ENCODE peak calls at places on chromosomes 4 and X, in four cellular contexts. Q, A, H and Z are unnamed samples. For H3K36me3, the result is how much of the 10 kb centered on the place peaks cover.

GRCh38 chr4:23775694-23776093 is 114.2 kb downstream of the PPARGC1A start:
- DNase-seq in H (peak), A (no peak), Q (no peak), Z (peak)

GRCh38 chrX:107118322-107119147 is at the start of gene RBM41:
- DNase-seq in Q (peak), H (peak), A (peak), Z (peak)

GRCh38 chr4:83282049-83282535 is 2.5 kb downstream of the COQ2 start:
- DNase-seq in H (peak), Q (peak), A (no peak), Z (peak)

GRCh38 chr4:95178938-95179337 is 369.8 kb downstream of the UNC5C start:
- DNase-seq in Q (no peak), H (no peak), A (no peak), Z (no peak)

GRCh38 chr4:1344696-1345095 is 2.3 kb upstream of the UVSSA start:
- DNase-seq in H (no peak), Q (no peak), A (peak), Z (no peak)

GRCh38 chr4:22345055-22345454 is 170.8 kb downstream of the ADGRA3 start:
- DNase-seq in H (no peak), Q (no peak), A (no peak), Z (no peak)

GRCh38 chrX:15299945-15300851 is 15.2 kb downstream of the ASB11 start:
- DNase-seq in H (no peak), A (no peak), Q (no peak), Z (peak)

GRCh38 chr4:182225257-182225852 is 17.8 kb upstream of the TENM3 start:
- DNase-seq in Q (no peak), H (no peak), A (no peak), Z (no peak)

GRCh38 chr4:158428242-158428641 is 93.4 kb upstream of the RXFP1 start:
- DNase-seq in Q (no peak), H (no peak), A (no peak), Z (no peak)

GRCh38 chrX:2967998-2968909 is 38.1 kb upstream of the ARSH start:
- DNase-seq in A (no peak), Q (no peak), H (no peak), Z (no peak)

GRCh38 chrX:14064632-14065432 is 35.1 kb upstream of the GEMIN8 start:
- DNase-seq in A (no peak), Q (no peak), H (no peak), Z (peak)

GRCh38 chr4:17761062-17761461 is 20.4 kb downstream of the FAM184B start:
- DNase-seq in A (no peak), H (no peak), Q (no peak), Z (no peak)

GRCh38 chrX:19956923-19957322 is 33.9 kb downstream of the BCLAF3 start:
- DNase-seq in H (no peak), A (no peak), Q (no peak), Z (no peak)

GRCh38 chrX:150084474-150085229 is 146.4 kb upstream of the EOLA2 start:
- DNase-seq in H (no peak), Q (no peak), A (no peak), Z (no peak)

GRCh38 chr4:159248383-159249178 is 145.7 kb downstream of the RAPGEF2 start:
- DNase-seq in H (no peak), A (no peak), Q (no peak), Z (no peak)

GRCh38 chr4:31674313-31674947 is 954.3 kb downstream of the PCDH7 start:
- DNase-seq in A (no peak), H (no peak), Q (peak), Z (peak)

GRCh38 chr4:132001542-132001941 is 1147.6 kb upstream of the PCDH10 start:
- DNase-seq in A (no peak), H (no peak), Q (no peak), Z (no peak)

GRCh38 chr4:184649971-184650855 is 675 bp downstream of the PRIMPOL start:
- DNase-seq in H (no peak), Q (peak), A (no peak), Z (peak)

GRCh38 chr4:161881370-161881769 is 282.4 kb downstream of the FSTL5 start:
- DNase-seq in Q (no peak), A (no peak), H (no peak), Z (no peak)

GRCh38 chr4:142345909-142346308 is 500.2 kb downstream of the INPP4B start:
- DNase-seq in Q (no peak), H (no peak), A (no peak), Z (no peak)

GRCh38 chrX:108072746-108073145 is 18.6 kb downstream of the PSMD10 start:
- DNase-seq in H (no peak), Q (no peak), A (no peak), Z (no peak)

GRCh38 chrX:54452920-54453319 is 12.7 kb downstream of the TSR2 start:
- DNase-seq in Q (peak), H (no peak), A (no peak), Z (no peak)

GRCh38 chr4:134952775-134953174 is 751.2 kb upstream of the PABPC4L start:
- DNase-seq in H (no peak), A (peak), Q (no peak), Z (no peak)

GRCh38 chr4:67749286-67749685 is 4.9 kb downstream of the GNRHR start:
- DNase-seq in Q (no peak), H (no peak), A (no peak), Z (no peak)

GRCh38 chrX:139890991-139891700 is 41.7 kb downstream of the ATP11C start:
- DNase-seq in Q (no peak), H (no peak), A (no peak), Z (peak)

GRCh38 chr4:45347056-45347455 is 620.7 kb upstream of the GNPDA2 start:
- DNase-seq in Q (no peak), H (no peak), A (no peak), Z (no peak)

GRCh38 chr4:48853604-48854394 is 22.9 kb downstream of the OCIAD1 start:
- DNase-seq in H (no peak), Q (no peak), A (no peak), Z (no peak)

GRCh38 chrX:4805559-4805958 is 1092.1 kb upstream of the PRKX start:
- DNase-seq in A (no peak), H (peak), Q (no peak), Z (no peak)

GRCh38 chr4:159227984-159228383 is 125.1 kb downstream of the RAPGEF2 start:
- DNase-seq in Q (no peak), H (peak), A (peak), Z (peak)

GRCh38 chr4:107736924-107737448 is 17.0 kb upstream of the PAPSS1 start:
- DNase-seq in A (no peak), Q (peak), H (no peak), Z (peak)

GRCh38 chr4:140096483-140096861 is 57.5 kb downstream of the MAML3 start:
- DNase-seq in A (no peak), Q (no peak), H (no peak), Z (no peak)

GRCh38 chr4:140095694-140096482 is 58.1 kb downstream of the MAML3 start:
- DNase-seq in Q (peak), A (no peak), H (no peak), Z (peak)

GRCh38 chr4:140096921-140097320 is 57.1 kb downstream of the MAML3 start:
- DNase-seq in Q (no peak), A (no peak), H (no peak), Z (no peak)

GRCh38 chr4:140098481-140099132 is 55.4 kb downstream of the MAML3 start:
- DNase-seq in Q (no peak), A (no peak), H (no peak), Z (no peak)

GRCh38 chr4:140097572-140097971 is 56.4 kb downstream of the MAML3 start:
- DNase-seq in Q (no peak), H (no peak), A (no peak), Z (no peak)
- H3K4me3 ChIP-seq in Q (no peak), H (no peak), A (no peak), Z (no peak)

DNA sequence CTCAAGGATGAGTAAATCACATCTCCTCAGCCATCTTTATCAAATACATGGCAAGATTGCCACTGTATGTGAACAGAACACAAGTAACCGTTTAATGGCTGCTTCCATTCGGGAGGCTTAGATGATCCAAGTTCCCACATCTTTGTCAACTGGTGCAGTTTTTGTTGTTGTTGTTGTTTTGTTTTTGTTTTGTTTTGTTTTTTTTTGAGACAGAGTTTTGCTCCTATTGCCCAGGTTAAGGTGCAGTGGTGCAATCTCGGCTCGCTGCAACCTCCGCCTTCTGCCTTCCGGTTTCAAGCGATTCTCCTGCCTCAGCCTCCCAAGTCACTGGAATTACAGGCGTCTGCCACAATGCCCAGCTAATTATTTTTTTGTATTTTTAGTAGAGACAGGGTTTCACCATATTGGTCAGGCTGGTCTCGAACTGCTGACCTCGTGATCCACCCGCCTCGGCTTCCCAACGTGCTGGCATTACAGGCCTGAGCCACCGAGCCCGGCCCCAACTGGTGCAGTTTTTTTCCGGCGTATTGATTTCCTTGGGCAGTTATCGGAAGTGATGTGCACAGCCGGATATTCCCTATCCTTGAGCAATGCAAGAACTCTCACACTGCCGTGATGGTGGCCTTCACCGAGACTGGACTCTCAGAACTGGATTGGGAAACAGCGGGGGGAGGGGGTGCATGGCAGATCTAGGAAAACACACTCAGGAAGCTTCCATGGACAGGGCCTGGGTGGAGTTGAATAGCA is 29.2 kb upstream of the TRIM2 start:
- DNase-seq in A (no peak), H (no peak), Q (no peak), Z (no peak)
- H3K36me3 ChIP-seq in A (under half), H (under half), Q (under half), Z (under half)

GRCh38 chrX:22124098-22124497 is 92.0 kb downstream of the PHEX start:
- DNase-seq in H (no peak), A (no peak), Q (no peak), Z (no peak)
- H3K4me3 ChIP-seq in H (no peak), A (no peak), Q (no peak), Z (no peak)

GRCh38 chr4:36174570-36174969 is 69.7 kb downstream of the ARAP2 start:
- DNase-seq in Q (no peak), H (no peak), A (no peak), Z (no peak)
- H3K36me3 ChIP-seq in Q (under half), H (under half), A (under half), Z (under half)

GRCh38 chr4:76252271-76252653 is 741 bp downstream of the FAM47E start:
- DNase-seq in H (no peak), Q (no peak), A (no peak), Z (no peak)
- H3K4me3 ChIP-seq in H (peak), Q (no peak), A (peak), Z (no peak)

GRCh38 chr4:70829015-70829414 is 10.7 kb downstream of the GRSF1 start:
- DNase-seq in A (no peak), Q (no peak), H (no peak), Z (no peak)
- H3K36me3 ChIP-seq in A (under half), Q (half or more), H (half or more), Z (under half)